ENCODE peak calls at places on chromosomes 7 and 10, in four cellular contexts. G is H54; N is naive thymus-derived CD4-positive, alpha-beta T cell; A is K562. Q is an unnamed sample.

GRCh38 chr7:30708412-30708811 is 26.2 kb upstream of the CRHR2 start:
- DNase-seq in A (no peak), G (no peak), N (no peak), Q (no peak)

GRCh38 chr7:154912921-154913644 is 89.8 kb downstream of the PAXIP1 start:
- DNase-seq in N (no peak), A (no peak), G (no peak), Q (no peak)

GRCh38 chr7:33757563-33758165 is 147.7 kb upstream of the BMPER start:
- DNase-seq in A (peak), G (no peak), N (no peak), Q (peak)

GRCh38 chr10:120456626-120457430 is at the start of gene PLPP4:
- DNase-seq in A (peak), N (no peak), G (no peak), Q (peak)

GRCh38 chr10:86871563-86872183 is 85.7 kb downstream of the MMRN2 start:
- DNase-seq in G (no peak), A (no peak), N (no peak), Q (no peak)

GRCh38 chr7:155293721-155294642 is 3.7 kb upstream of the INSIG1 start:
- DNase-seq in N (no peak), A (no peak), G (no peak), Q (no peak)

GRCh38 chr7:154591544-154591943 is 411.4 kb downstream of the PAXIP1 start:
- DNase-seq in G (no peak), A (no peak), N (no peak), Q (no peak)

GRCh38 chr10:6138456-6138855 is 49.6 kb downstream of the RBM17 start:
- DNase-seq in G (no peak), N (no peak), A (no peak), Q (no peak)

GRCh38 chr10:1591045-1591444 is 146.3 kb downstream of the ADARB2 start:
- DNase-seq in G (no peak), A (no peak), N (no peak), Q (no peak)

GRCh38 chr7:1087952-1088920 is at the start of gene GPER1:
- DNase-seq in N (no peak), G (peak), A (no peak), Q (no peak)

GRCh38 chr7:5429253-5429856 is 5.7 kb upstream of the TNRC18 start:
- DNase-seq in G (no peak), N (no peak), A (peak), Q (peak)

GRCh38 chr7:134174797-134175261 is 47.7 kb downstream of the LRGUK start:
- DNase-seq in N (no peak), A (peak), G (peak), Q (no peak)

GRCh38 chr10:90930070-90930837 is 9.4 kb upstream of the ANKRD1 start:
- DNase-seq in G (no peak), A (no peak), N (no peak), Q (no peak)

GRCh38 chr10:26524161-26524831 is 86.2 kb downstream of the APBB1IP start:
- DNase-seq in N (no peak), G (no peak), A (no peak), Q (peak)

GRCh38 chr7:114047889-114048288 is 129.1 kb upstream of the PPP1R3A start:
- DNase-seq in A (no peak), G (no peak), N (no peak), Q (no peak)

GRCh38 chr10:6445671-6446278 is 134.3 kb downstream of the PRKCQ start:
- DNase-seq in A (peak), G (peak), N (peak), Q (peak)

GRCh38 chr7:111730476-111731300 is 168.4 kb upstream of the IMMP2L start:
- DNase-seq in N (no peak), A (peak), G (peak), Q (peak)

GRCh38 chr10:580796-581195 is 108.7 kb downstream of the DIP2C start:
- DNase-seq in G (peak), N (no peak), A (no peak), Q (no peak)

GRCh38 chr10:58638406-58638805 is 125.7 kb downstream of the BICC1 start:
- DNase-seq in G (no peak), A (no peak), N (no peak), Q (no peak)

GRCh38 chr10:33937987-33938386 is 603.5 kb upstream of the NRP1 start:
- DNase-seq in N (no peak), G (no peak), A (no peak), Q (no peak)

GRCh38 chr7:106792233-106792926 is 72.7 kb upstream of the PIK3CG start:
- DNase-seq in N (no peak), G (no peak), A (no peak), Q (no peak)

GRCh38 chr10:96413151-96413787 is 54.5 kb upstream of the OPALIN start:
- DNase-seq in G (no peak), N (no peak), A (peak), Q (no peak)

GRCh38 chr7:90595341-90595800 is 750 bp upstream of the CDK14 start:
- DNase-seq in A (no peak), N (no peak), G (no peak), Q (no peak)

GRCh38 chr10:76583711-76584161 is 1053.9 kb downstream of the KCNMA1 start:
- DNase-seq in G (peak), N (no peak), A (no peak), Q (no peak)

GRCh38 chr7:67019562-67020390 is 23.1 kb downstream of the TYW1 start:
- DNase-seq in N (no peak), G (no peak), A (peak), Q (peak)

GRCh38 chr10:69839696-69840345 is 38.1 kb downstream of the COL13A1 start:
- DNase-seq in G (peak), N (no peak), A (no peak), Q (no peak)

GRCh38 chr10:131723601-131724530 is 176.9 kb upstream of the PPP2R2D start:
- DNase-seq in A (no peak), N (no peak), G (no peak), Q (no peak)

GRCh38 chr10:21399392-21400015 is 126.0 kb downstream of the SKIDA1 start:
- DNase-seq in A (no peak), N (no peak), G (no peak), Q (no peak)

GRCh38 chr7:28807396-28807994 is 150.6 kb downstream of the TRIL start:
- DNase-seq in N (no peak), G (peak), A (no peak), Q (no peak)

GRCh38 chr7:66050990-66051424 is 24.6 kb upstream of the ASL start:
- DNase-seq in N (no peak), G (peak), A (no peak), Q (no peak)

GRCh38 chr7:5491251-5492044 is 67.8 kb upstream of the TNRC18 start:
- DNase-seq in A (no peak), N (no peak), G (no peak), Q (no peak)

GRCh38 chr10:24680647-24681475 is 42.8 kb downstream of the ARHGAP21 start:
- DNase-seq in N (no peak), G (no peak), A (no peak), Q (peak)

GRCh38 chr10:111598433-111599059 is 521.7 kb downstream of the ADRA2A start:
- DNase-seq in N (peak), G (peak), A (peak), Q (peak)